ENCODE peak calls at places on chromosomes 13 and 19, in nine cellular contexts. A is NB4; L is tibial nerve; E is psoas muscle; T is cardiac fibroblast; J is naive thymus-derived CD4-positive, alpha-beta T cell; B is aorta; M is mesendoderm; W is breast epithelium. X is an unnamed sample.

GRCh38 chr19:1066748-1067340 is at the start of gene ARHGAP45:
- DNase-seq in A (peak; percentile 81), L (no peak), E (peak; percentile 69), T (no peak), J (peak; percentile 81), B (peak; percentile 83), M (peak; percentile 53), W (no peak), X (peak; percentile 78)

GRCh38 chr13:41061075-41061913 is at the start of gene WBP4:
- DNase-seq in A (peak; percentile 96), L (peak; percentile 86), E (peak; percentile 97), T (peak; percentile 98), J (peak; percentile 83), B (peak; percentile 98), M (peak; percentile 99), W (peak; percentile 94), X (peak; percentile 78)

GRCh38 chr13:111336666-111337065 is 16.2 kb downstream of the TEX29 start:
- DNase-seq in A (no peak), L (no peak), E (no peak), T (peak; percentile 30), J (no peak), B (no peak), M (no peak), W (no peak), X (no peak)

GRCh38 chr13:107864543-107865460 is 350.5 kb downstream of the LIG4 start:
- DNase-seq in A (peak; percentile 54), L (no peak), E (no peak), T (peak; percentile 66), J (no peak), B (no peak), M (peak; percentile 78), W (no peak), X (no peak)

GRCh38 chr13:102089177-102089576 is 312.7 kb downstream of the FGF14 start:
- DNase-seq in A (no peak), L (no peak), E (no peak), T (peak; percentile 10), J (no peak), B (no peak), M (peak; percentile 1), W (no peak), X (no peak)

GRCh38 chr19:1655131-1655981 is 2.9 kb upstream of the TCF3 start:
- DNase-seq in A (peak; percentile 91), L (no peak), E (no peak), T (no peak), J (no peak), B (no peak), M (no peak), W (no peak), X (no peak)

GRCh38 chr19:13541554-13541953 is 35.3 kb upstream of the CACNA1A start:
- DNase-seq in A (no peak), L (no peak), E (no peak), T (no peak), J (no peak), B (no peak), M (no peak), W (no peak), X (no peak)

GRCh38 chr13:113765241-113765910 is 6.3 kb downstream of the TMEM255B start:
- DNase-seq in A (no peak), L (no peak), E (no peak), T (no peak), J (no peak), B (peak; percentile 56), M (peak; percentile 34), W (no peak), X (no peak)

GRCh38 chr13:48687249-48687648 is 33.5 kb downstream of the CYSLTR2 start:
- DNase-seq in A (no peak), L (no peak), E (no peak), T (no peak), J (no peak), B (no peak), M (no peak), W (no peak), X (no peak)

GRCh38 chr13:48680756-48681392 is 27.1 kb downstream of the CYSLTR2 start:
- DNase-seq in A (no peak), L (no peak), E (no peak), T (no peak), J (no peak), B (no peak), M (no peak), W (no peak), X (no peak)

GRCh38 chr13:48682452-48682851 is 28.7 kb downstream of the CYSLTR2 start:
- DNase-seq in A (no peak), L (no peak), E (no peak), T (no peak), J (no peak), B (no peak), M (no peak), W (no peak), X (no peak)

GRCh38 chr13:48686810-48687209 is 33.1 kb downstream of the CYSLTR2 start:
- DNase-seq in A (no peak), L (no peak), E (no peak), T (no peak), J (no peak), B (no peak), M (no peak), W (no peak), X (no peak)
- H3K4me3 ChIP-seq in A (no peak overlapping the region), L (no peak overlapping the region), E (no peak overlapping the region), T (no peak overlapping the region), J (no peak overlapping the region), B (no peak overlapping the region), M (no peak overlapping the region), W (no peak overlapping the region), X (no peak overlapping the region)

DNA sequence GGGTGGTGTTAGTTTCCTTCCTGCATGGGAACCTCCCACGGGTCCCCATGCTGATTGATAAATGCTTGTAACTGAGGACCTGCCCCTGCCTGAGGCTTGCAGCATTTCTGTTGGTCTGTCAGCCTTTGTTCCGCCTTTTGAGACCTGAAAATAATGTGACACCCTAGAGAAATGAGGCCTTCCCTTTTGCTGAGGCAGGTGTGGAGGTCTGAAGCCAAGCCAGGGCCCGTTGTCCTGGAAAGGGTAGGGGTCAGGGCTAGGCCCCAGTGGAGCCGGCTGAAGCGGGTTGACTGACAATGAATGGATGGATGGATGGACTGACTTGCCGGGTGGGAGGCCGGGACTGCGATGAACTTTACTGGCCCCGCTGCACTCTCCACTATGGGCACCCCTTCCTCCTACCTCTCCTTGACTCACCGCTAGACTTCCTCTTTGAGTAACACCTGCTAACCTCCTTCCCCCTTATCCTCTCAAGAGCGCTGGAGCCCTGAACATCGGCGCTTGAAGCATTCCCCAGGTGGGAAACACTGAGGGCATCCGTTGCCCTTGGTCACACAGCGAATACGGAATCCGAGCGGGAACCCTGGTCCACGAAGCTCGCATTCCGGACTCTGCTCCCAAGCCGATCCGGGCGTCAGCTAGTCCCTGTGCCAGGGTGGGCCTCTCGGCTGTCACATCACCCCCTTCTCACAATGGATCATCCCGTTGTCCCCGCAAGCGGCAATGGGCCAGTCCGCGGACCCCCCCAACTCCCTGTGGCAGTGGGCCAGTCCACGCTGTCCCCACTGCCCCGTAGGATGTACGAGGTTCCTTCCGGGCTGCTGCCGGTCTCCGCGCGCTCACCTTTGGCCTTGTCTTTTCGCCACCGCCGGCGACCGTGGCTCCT is 4.4 kb downstream of the LIPE start:
- DNase-seq in A (peak; percentile 52), L (no peak), E (peak; percentile 70), T (no peak), J (peak; percentile 37), B (no peak), M (peak; percentile 42), W (no peak), X (peak; percentile 35)
- H3K4me3 ChIP-seq in A (no peak overlapping the region), L (peak overlapping the region; percentile 53), E (peak overlapping the region; percentile 61), T (peak overlapping the region; percentile 59), J (peak overlapping the region; percentile 70), B (peak overlapping the region; percentile 23), M (peak overlapping the region; percentile 41), W (peak overlapping the region; percentile 84), X (peak overlapping the region; percentile 80)

DNA sequence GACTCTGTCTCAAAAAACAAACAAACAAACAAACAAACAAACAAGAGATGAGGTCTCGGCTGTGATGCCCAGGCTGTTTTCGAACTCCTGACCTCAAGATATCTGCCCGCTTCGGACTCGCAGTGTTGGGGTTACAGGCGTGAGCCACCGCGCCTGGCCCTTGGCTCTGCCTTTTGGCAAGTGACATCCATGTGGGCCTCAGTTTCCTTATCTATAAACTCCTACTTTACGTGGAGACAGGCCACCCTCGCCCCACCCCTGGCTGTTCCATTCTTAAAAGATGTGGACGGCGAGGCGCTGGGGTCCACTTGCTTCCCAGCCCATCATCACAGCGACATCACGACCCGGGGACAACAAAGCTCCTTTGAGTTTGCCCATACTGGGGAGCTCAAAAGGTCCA is 1.7 kb downstream of the TSSK6 start:
- DNase-seq in A (no peak), L (no peak), E (no peak), T (no peak), J (no peak), B (no peak), M (no peak), W (no peak), X (no peak)
- H3K4me3 ChIP-seq in A (no peak overlapping the region), L (no peak overlapping the region), E (peak overlapping the region; percentile 57), T (no peak overlapping the region), J (no peak overlapping the region), B (no peak overlapping the region), M (no peak overlapping the region), W (peak overlapping the region; percentile 85), X (no peak overlapping the region)

DNA sequence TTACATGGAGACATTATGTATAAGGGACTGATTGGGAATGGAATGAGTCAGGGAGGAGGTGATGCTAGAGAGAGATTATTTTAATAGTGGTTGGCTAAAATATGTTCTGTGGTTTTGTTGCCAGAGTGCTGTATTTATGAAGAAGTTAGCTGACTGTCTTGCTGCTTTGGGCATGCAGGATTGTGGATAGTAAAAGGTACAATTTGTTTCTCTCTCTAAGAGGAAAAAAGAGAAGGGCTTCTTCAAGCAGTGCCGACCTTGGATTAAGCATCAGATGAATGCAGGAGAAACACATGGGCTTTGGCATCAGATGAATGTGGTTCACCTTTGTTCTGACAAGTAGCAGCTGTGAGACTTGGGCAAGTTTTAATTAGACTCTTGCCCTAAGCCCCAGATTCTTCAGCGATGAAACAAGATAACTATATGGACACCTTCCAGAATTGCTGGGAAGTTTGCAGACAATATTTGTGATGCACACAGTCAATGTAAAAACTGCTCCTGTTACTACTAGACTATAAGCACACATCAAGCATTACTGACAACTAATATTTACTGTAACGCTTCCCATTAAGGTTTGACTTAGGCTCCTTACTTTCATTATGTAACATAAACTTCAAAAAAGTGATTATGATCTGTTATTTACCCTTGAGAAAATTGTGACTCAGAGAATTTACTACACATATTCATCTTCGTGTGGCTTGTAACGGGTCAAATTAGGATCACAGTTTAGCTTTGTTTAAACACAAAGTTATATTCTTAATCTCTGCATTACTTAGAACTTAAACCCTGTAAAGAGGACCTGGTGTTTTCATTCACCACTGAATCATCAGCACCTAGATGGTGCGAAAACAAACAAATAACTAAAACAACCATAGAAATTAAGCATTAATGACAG is 824.0 kb downstream of the PCDH9 start:
- DNase-seq in A (no peak), L (no peak), E (no peak), T (peak; percentile 61), J (no peak), B (no peak), M (no peak), W (no peak), X (no peak)
- H3K4me3 ChIP-seq in A (no peak overlapping the region), L (no peak overlapping the region), E (no peak overlapping the region), T (no peak overlapping the region), J (no peak overlapping the region), B (no peak overlapping the region), M (no peak overlapping the region), W (no peak overlapping the region), X (no peak overlapping the region)

X was measured in effector memory CD4-positive, alpha-beta T cell.